ENCODE peak calls at places on chromosomes 16 and 17, in nine cellular contexts. O is GM23248, U is PC-3, P is Karpas-422, R is HCT116, J is hepatocyte, T is OCI-LY7, C is MM.1S, B is SK-N-SH. I is an unnamed sample. For H3K9me3 and H3K9me2, the result is how much of the 10 kb centered on the place peaks cover.

GRCh38 chr17:82956146-82956725 is 116.4 kb upstream of the ZNF750 start:
- DNase-seq in B (no peak), P (no peak), O (no peak), C (no peak), T (no peak), J (no peak), R (no peak), U (no peak), I (no peak)

GRCh38 chr17:75077490-75078096 is 10.2 kb upstream of the SLC16A5 start:
- DNase-seq in B (no peak), R (no peak), U (no peak), P (peak), O (peak), J (peak), C (no peak), T (peak), I (no peak)

GRCh38 chr16:88369447-88370008 is 13.2 kb upstream of the ZNF469 start:
- DNase-seq in U (no peak), B (no peak), J (no peak), C (no peak), P (no peak), T (no peak), O (no peak), R (no peak), I (no peak)

GRCh38 chr16:30030841-30031413 is at the start of gene TLCD3B:
- DNase-seq in B (peak), J (no peak), C (no peak), P (no peak), U (no peak), O (peak), R (no peak), T (no peak), I (no peak)

GRCh38 chr17:74779948-74780400 is 3.8 kb upstream of the NAT9 start:
- DNase-seq in J (no peak), R (no peak), U (no peak), T (peak), O (no peak), C (no peak), P (no peak), B (no peak), I (no peak)

GRCh38 chr17:63151981-63152523 is 186.0 kb downstream of the TANC2 start:
- DNase-seq in P (no peak), R (no peak), U (no peak), B (no peak), O (peak), J (no peak), C (no peak), T (no peak), I (no peak)

GRCh38 chr17:55416470-55417052 is 5.1 kb downstream of the MMD start:
- DNase-seq in O (peak), J (no peak), R (no peak), T (no peak), U (no peak), C (no peak), B (no peak), P (no peak), I (no peak)

GRCh38 chr17:28973414-28973813 is 22.1 kb upstream of the PHF12 start:
- DNase-seq in B (peak), C (no peak), T (no peak), J (peak), R (no peak), O (peak), P (no peak), U (no peak), I (no peak)

GRCh38 chr17:22435231-22435974 is 743.1 kb downstream of the KCNJ18 start:
- DNase-seq in B (peak), J (no peak), C (no peak), R (no peak), O (no peak), T (no peak), P (no peak), U (no peak), I (no peak)
- H3K9me3 ChIP-seq in B (under half), J (under half), C (under half), R (under half), O (under half), T (under half), P (under half), U (under half), I (under half)

DNA sequence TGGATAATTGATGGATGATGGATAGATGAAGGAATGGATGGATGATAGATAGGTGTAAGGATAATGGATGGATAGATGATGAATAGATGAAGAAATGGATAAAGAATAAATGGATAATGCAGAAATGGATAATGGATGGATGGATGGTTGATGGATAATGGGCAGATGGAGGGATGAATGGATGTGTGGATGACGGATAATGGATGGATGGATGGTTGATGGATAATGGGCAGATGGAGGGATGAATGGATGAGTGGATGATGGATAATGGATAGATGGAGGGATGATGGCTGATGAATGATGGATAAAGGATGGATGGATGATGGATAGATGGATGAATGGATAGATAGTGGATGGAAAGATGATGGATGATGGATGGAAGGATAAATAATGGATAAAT is 239.2 kb downstream of the KATNIP start:
- DNase-seq in P (no peak), B (no peak), O (no peak), T (no peak), C (no peak), J (no peak), R (no peak), U (no peak), I (no peak)
- H3K9me2 ChIP-seq in P (under half), B (under half), O (under half), T (under half), C (under half), J (under half), R (under half), U (under half), I (under half)

DNA sequence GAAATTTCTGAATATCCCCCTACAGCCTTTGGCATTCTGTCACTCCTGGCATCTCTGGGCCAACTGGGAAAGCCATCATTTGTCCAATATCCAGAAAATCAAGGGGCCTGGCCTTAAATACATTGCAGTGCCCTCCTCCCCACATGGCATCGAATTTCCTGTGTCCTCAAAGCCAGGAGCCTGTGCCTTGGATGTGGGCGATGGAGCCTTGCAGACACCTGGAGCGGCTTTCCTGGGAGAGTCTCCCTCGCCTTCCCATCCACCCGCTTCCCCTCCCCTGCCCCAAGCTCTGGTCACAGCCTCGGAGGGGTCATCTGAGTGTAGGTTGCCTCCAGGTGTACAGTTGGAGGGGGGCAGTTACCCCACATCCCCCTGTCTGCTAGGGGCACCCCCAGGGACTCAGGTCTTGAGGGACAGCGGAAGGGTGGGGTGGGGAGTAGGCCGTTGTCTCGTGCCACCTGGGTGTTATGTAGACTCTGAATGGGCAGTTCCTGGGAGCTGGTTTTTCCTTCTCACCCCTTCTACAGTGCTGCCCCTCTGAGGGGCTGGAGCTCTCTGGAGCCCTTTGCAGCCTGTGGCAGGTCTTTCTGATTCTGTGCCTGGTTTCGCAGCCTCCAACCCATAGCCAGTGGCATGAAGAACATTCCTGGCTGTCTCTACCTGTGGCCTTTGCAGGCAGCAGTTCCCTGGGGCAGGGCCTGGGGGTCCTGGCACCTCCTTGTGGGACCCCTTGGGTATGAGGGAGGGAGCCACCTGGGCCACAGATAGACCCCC is 239.8 kb downstream of the SEC14L1 start:
- DNase-seq in O (no peak), U (no peak), T (no peak), B (no peak), R (no peak), J (no peak), C (no peak), P (no peak), I (no peak)
- H3K9me3 ChIP-seq in O (under half), U (under half), T (under half), B (under half), R (under half), J (under half), C (under half), P (under half), I (under half)

GRCh38 chr17:6749519-6749918 is 6.3 kb upstream of the XAF1 start:
- DNase-seq in O (peak), B (no peak), C (no peak), J (no peak), T (peak), R (no peak), P (peak), U (no peak), I (peak)
- H3K9me2 ChIP-seq in O (under half), B (under half), C (under half), J (under half), T (under half), R (under half), P (under half), U (under half), I (under half)

GRCh38 chr16:35146723-35147458 is 1687.5 kb downstream of the TP53TG3F start:
- DNase-seq in U (no peak), T (no peak), C (no peak), R (no peak), J (no peak), P (no peak), O (no peak), B (no peak), I (no peak)
- H3K9me3 ChIP-seq in U (under half), T (under half), C (under half), R (under half), J (under half), P (under half), O (under half), B (under half), I (under half)

GRCh38 chr17:72381597-72382397 is 261.0 kb downstream of the SOX9 start:
- DNase-seq in O (no peak), P (no peak), T (no peak), C (peak), R (peak), B (peak), J (no peak), U (peak), I (no peak)

GRCh38 chr17:72383053-72383847 is 262.4 kb downstream of the SOX9 start:
- DNase-seq in O (no peak), U (no peak), B (no peak), R (no peak), P (no peak), J (no peak), C (no peak), T (no peak), I (no peak)

GRCh38 chr17:72378414-72379395 is 257.9 kb downstream of the SOX9 start:
- DNase-seq in T (no peak), U (no peak), P (no peak), B (peak), C (no peak), R (no peak), J (no peak), O (no peak), I (no peak)

GRCh38 chr17:72380737-72381136 is 259.9 kb downstream of the SOX9 start:
- DNase-seq in C (peak), J (no peak), P (no peak), R (no peak), U (no peak), O (no peak), T (no peak), B (peak), I (no peak)

DNA sequence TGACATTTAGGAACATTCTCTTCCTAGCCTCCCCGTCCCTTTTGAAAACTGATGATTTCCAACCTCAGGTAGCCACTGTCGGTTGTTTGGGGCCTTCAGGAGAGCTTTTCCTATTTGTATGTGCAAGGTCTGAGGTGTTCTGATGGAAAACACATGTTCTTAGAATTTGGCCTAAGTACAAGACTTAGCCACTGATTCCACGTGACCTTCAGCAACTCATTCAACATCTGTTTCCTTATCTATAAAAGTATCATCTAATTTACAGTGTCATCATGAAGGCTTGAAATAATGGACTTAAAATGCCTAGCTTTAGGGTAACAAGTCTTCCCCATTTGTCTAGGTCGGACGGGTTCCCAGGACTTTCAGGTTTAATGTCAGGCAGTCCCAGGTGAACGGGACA is 259.3 kb downstream of the SOX9 start:
- DNase-seq in C (no peak), J (no peak), O (no peak), T (no peak), B (peak), P (no peak), U (no peak), R (no peak), I (no peak)
- H3K9me2 ChIP-seq in C (under half), J (under half), O (under half), T (under half), B (under half), P (under half), U (under half), R (under half), I (under half)

I was measured in PC-9.